ENCODE peak calls at places on chromosomes 1 and 21, in six cellular contexts. E is mesendoderm; H is substantia nigra; X is hepatocyte; C is naive thymus-derived CD4-positive, alpha-beta T cell; Y is prostate gland. W is an unnamed sample.

GRCh38 chr1:93888900-93889299 is 9.9 kb upstream of the DNTTIP2 start:
- DNase-seq in E (peak; percentile 50), X (no peak), H (no peak), C (no peak), Y (no peak), W (peak; percentile 31)

GRCh38 chr1:14115976-14116375 is 416.0 kb downstream of the PRDM2 start:
- DNase-seq in Y (no peak), E (no peak), C (no peak), X (no peak), H (no peak), W (no peak)

GRCh38 chr1:228460830-228461229 is 26.4 kb upstream of the RNF187 start:
- DNase-seq in C (no peak), H (no peak), E (no peak), X (no peak), Y (no peak), W (no peak)

GRCh38 chr1:236084386-236084730 is 19.5 kb upstream of the NID1 start:
- DNase-seq in C (no peak), E (no peak), X (no peak), Y (no peak), H (no peak), W (no peak)

GRCh38 chr1:210143465-210144062 is 89.0 kb upstream of the SERTAD4 start:
- DNase-seq in Y (peak; percentile 53), H (peak; percentile 46), E (peak; percentile 62), X (peak; percentile 84), C (peak; percentile 2), W (peak; percentile 63)

GRCh38 chr21:32364801-32365200 is 28.0 kb downstream of the URB1 start:
- DNase-seq in Y (no peak), E (peak; percentile 33), H (no peak), X (no peak), C (no peak), W (no peak)

GRCh38 chr1:227788279-227789041 is 27.0 kb upstream of the PRSS38 start:
- DNase-seq in H (no peak), Y (no peak), C (peak; percentile 75), E (peak; percentile 88), X (peak; percentile 83), W (no peak)

GRCh38 chr1:58942759-58943191 is 158.9 kb upstream of the JUN start:
- DNase-seq in Y (peak; percentile 91), X (no peak), E (no peak), C (peak; percentile 54), H (no peak), W (no peak)

GRCh38 chr1:151510020-151510405 is 1.2 kb upstream of the CGN start:
- DNase-seq in E (peak; percentile 82), X (peak; percentile 78), H (no peak), C (no peak), Y (no peak), W (no peak)

GRCh38 chr1:208036177-208036808 is 125.4 kb upstream of the CD34 start:
- DNase-seq in X (peak; percentile 44), E (peak; percentile 75), Y (no peak), H (no peak), C (no peak), W (peak; percentile 34)

GRCh38 chr1:169003864-169004516 is 102.5 kb upstream of the ATP1B1 start:
- DNase-seq in E (peak; percentile 32), H (no peak), C (no peak), Y (no peak), X (peak; percentile 32), W (no peak)

GRCh38 chr1:80410233-80410632 is 1390.5 kb upstream of the ADGRL2 start:
- DNase-seq in E (no peak), X (no peak), C (no peak), H (no peak), Y (no peak), W (no peak)

GRCh38 chr21:22224261-22224660 is 1226.1 kb downstream of the NCAM2 start:
- DNase-seq in E (no peak), X (no peak), Y (no peak), C (no peak), H (no peak), W (no peak)

GRCh38 chr1:206477110-206477509 is 6.8 kb downstream of the IKBKE start:
- DNase-seq in E (no peak), C (no peak), X (no peak), Y (no peak), H (no peak), W (no peak)

GRCh38 chr1:233919786-233920185 is 15.3 kb downstream of the SLC35F3 start:
- DNase-seq in X (no peak), Y (no peak), E (no peak), C (no peak), H (no peak), W (no peak)

GRCh38 chr1:99650773-99651437 is 5.0 kb downstream of the PALMD start:
- DNase-seq in H (no peak), X (no peak), E (peak; percentile 56), C (no peak), Y (no peak), W (no peak)

GRCh38 chr1:115356356-115356755 is 18.3 kb upstream of the NGF start:
- DNase-seq in X (no peak), E (peak; percentile 62), Y (no peak), H (no peak), C (no peak), W (no peak)

GRCh38 chr1:26799479-26800133 is 11.9 kb downstream of the PIGV start:
- DNase-seq in Y (peak; percentile 72), E (peak; percentile 83), H (peak; percentile 70), C (no peak), X (peak; percentile 47), W (peak; percentile 96)

GRCh38 chr1:208187499-208188041 is 56.6 kb downstream of the PLXNA2 start:
- DNase-seq in X (no peak), H (no peak), C (no peak), Y (no peak), E (no peak), W (no peak)

GRCh38 chr1:231699769-231700168 is 73.2 kb downstream of the DISC1 start:
- DNase-seq in C (no peak), X (no peak), E (no peak), H (no peak), Y (no peak), W (peak; percentile 28)

GRCh38 chr1:207302618-207303408 is 18.7 kb upstream of the CD55 start:
- DNase-seq in E (no peak), H (no peak), X (no peak), C (no peak), Y (no peak), W (no peak)

GRCh38 chr1:48673725-48674124 is 103.0 kb downstream of the BEND5 start:
- DNase-seq in Y (no peak), C (no peak), H (no peak), X (peak; percentile 30), E (peak; percentile 80), W (no peak)

GRCh38 chr1:27527857-27528700 is 38.1 kb upstream of the WASF2 start:
- DNase-seq in C (peak; percentile 76), X (peak; percentile 94), H (peak; percentile 65), Y (peak; percentile 58), E (peak; percentile 59), W (no peak)

GRCh38 chr1:230091473-230092231 is 24.6 kb downstream of the GALNT2 start:
- DNase-seq in C (no peak), X (no peak), H (no peak), E (no peak), Y (no peak), W (no peak)

GRCh38 chr1:41902125-41902524 is 16.6 kb downstream of the HIVEP3 start:
- DNase-seq in E (peak; percentile 98), Y (no peak), C (no peak), X (no peak), H (no peak), W (peak; percentile 95)

GRCh38 chr1:2400576-2400909 is 8.9 kb downstream of the RER1 start:
- DNase-seq in Y (no peak), X (no peak), E (no peak), C (no peak), H (no peak), W (no peak)

GRCh38 chr1:205933672-205934618 is 9.3 kb downstream of the SLC26A9 start:
- DNase-seq in X (peak; percentile 71), H (peak; percentile 73), Y (peak; percentile 20), C (no peak), E (peak; percentile 44), W (peak; percentile 28)

GRCh38 chr1:223742861-223743517 is 30.6 kb downstream of the CAPN2 start:
- DNase-seq in E (no peak), X (no peak), Y (no peak), H (no peak), C (no peak), W (no peak)

DNA sequence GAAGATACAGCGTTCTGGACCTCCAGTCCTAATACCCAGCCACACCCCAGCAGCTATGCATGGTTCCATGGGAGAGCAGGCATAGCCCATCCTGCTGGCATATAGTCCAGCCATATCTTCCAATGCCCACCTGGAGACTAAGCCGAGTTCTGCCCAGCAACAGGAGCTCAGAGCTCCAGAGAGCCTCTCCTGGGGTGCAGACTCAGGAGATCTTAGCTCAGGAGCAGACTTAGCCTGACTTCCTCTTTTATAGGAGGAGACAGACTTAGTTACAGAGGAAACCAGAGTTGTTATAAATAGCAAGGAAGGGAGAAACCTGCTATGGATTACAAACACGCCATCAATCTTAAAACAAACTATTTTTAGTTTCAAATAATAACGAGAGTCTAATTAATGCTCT is 3.2 kb upstream of the KIF21B start:
- DNase-seq in C (no peak), Y (no peak), X (no peak), E (no peak), H (no peak), W (no peak)
- H3K27ac ChIP-seq in C (peak overlapping the region; percentile 40), Y (no peak overlapping the region), X (no peak overlapping the region), E (no peak overlapping the region), H (peak overlapping the region; percentile 77), W (no peak overlapping the region)

GRCh38 chr1:56447732-56448276 is 131.6 kb downstream of the PLPP3 start:
- DNase-seq in X (no peak), C (no peak), Y (no peak), H (no peak), E (no peak), W (no peak)
- H3K27ac ChIP-seq in X (no peak overlapping the region), C (no peak overlapping the region), Y (peak overlapping the region; percentile 33), H (no peak overlapping the region), E (no peak overlapping the region), W (no peak overlapping the region)

DNA sequence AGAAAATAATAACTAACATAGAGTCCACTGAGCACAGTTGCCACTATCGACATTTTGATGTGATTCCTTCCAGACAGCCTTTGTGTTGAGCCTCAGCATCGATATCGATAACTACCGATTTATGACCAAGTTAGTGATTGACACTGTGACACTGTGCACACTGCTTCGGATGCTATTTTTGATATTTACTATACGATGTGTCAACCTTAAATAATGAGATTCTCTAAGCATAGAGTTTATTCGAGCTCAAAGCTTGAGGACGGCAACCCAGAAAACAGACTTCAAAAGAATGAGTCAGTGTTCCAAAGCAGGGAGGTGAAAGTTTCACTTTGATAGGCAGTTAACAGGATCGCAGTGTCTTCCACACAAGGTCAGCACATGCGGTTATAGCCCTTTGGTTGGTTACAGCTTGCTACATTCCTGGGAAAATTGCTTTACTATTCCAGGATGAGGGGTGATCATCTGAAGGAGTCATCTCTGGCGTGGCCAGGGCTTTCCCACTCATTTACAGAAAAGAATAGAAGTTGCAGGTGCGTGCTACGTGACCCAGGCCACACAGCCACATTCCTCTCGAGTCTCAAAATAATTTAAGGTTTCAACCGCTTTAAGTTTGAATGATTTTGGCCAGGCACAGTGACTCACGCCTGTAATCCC is 53.6 kb upstream of the EFHD2 start:
- DNase-seq in Y (no peak), C (no peak), H (no peak), E (no peak), X (peak; percentile 55), W (peak; percentile 93)
- H3K27ac ChIP-seq in Y (no peak overlapping the region), C (no peak overlapping the region), H (no peak overlapping the region), E (no peak overlapping the region), X (no peak overlapping the region), W (no peak overlapping the region)

DNA sequence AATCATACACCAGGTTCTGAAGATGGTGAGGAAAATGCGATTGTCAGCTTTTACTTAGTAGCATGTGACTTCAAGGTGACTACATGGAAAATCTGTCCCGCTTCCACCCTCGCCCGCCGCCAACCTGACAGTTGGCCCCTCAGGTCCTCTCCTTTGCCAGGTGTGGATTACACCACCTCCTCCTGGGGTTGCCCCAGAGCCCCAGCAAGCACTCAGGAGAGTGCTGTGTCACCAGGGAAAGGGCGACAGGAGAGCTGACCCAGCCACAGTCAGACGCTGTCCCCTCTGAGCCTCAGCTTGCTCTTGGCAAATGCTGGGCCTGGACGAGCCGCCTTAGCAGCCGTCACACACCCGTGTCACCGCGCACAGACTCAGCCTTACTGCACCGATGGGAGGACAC is 17.9 kb downstream of the PTTG1IP start:
- DNase-seq in Y (no peak), X (no peak), E (no peak), H (no peak), C (no peak), W (no peak)
- H3K27ac ChIP-seq in Y (no peak overlapping the region), X (no peak overlapping the region), E (no peak overlapping the region), H (no peak overlapping the region), C (peak overlapping the region; percentile 63), W (no peak overlapping the region)